ENCODE peak calls at places on chromosome 3, in four cellular contexts. A, V, Z and G are unnamed samples.

GRCh38 chr3:43872301-43872700 is 181.6 kb downstream of the ABHD5 start:
- DNase-seq in Z (no peak), V (no peak), A (no peak), G (no peak)

GRCh38 chr3:182105875-182106274 is 394.1 kb downstream of the SOX2 start:
- DNase-seq in A (no peak), Z (no peak), V (no peak), G (no peak)

GRCh38 chr3:135368316-135368715 is 573.3 kb downstream of the EPHB1 start:
- DNase-seq in A (no peak), V (no peak), Z (no peak), G (no peak)

GRCh38 chr3:150635076-150635475 is 32.0 kb downstream of the SELENOT start:
- DNase-seq in Z (no peak), A (no peak), V (no peak), G (no peak)

GRCh38 chr3:185337231-185337816 is 25.6 kb upstream of the MAP3K13 start:
- DNase-seq in Z (no peak), A (no peak), V (no peak), G (no peak)

GRCh38 chr3:141050913-141051632 is at the start of gene SPSB4:
- DNase-seq in Z (no peak), V (peak; percentile 81), A (peak; percentile 79), G (no peak)

GRCh38 chr3:141796436-141797166 is 33.4 kb downstream of the GRK7 start:
- DNase-seq in V (no peak), A (no peak), Z (no peak), G (no peak)

GRCh38 chr3:160665784-160666526 is 11.0 kb upstream of the ARL14 start:
- DNase-seq in V (no peak), A (no peak), Z (no peak), G (no peak)

GRCh38 chr3:108329508-108329907 is 33.2 kb downstream of the HHLA2 start:
- DNase-seq in A (no peak), V (no peak), Z (no peak), G (no peak)

GRCh38 chr3:141184430-141184829 is 47.2 kb upstream of the PXYLP1 start:
- DNase-seq in A (no peak), Z (no peak), V (no peak), G (no peak)

GRCh38 chr3:48553886-48554845 is 2.4 kb downstream of the PFKFB4 start:
- DNase-seq in A (peak; percentile 11), V (no peak), Z (no peak), G (no peak)
- H3K27ac ChIP-seq in A (no peak overlapping the region), V (no peak overlapping the region), Z (no peak overlapping the region), G (no peak overlapping the region)

GRCh38 chr3:123373535-123373987 is 75.3 kb downstream of the ADCY5 start:
- DNase-seq in Z (no peak), A (no peak), V (no peak), G (no peak)
- H3K27ac ChIP-seq in Z (no peak overlapping the region), A (no peak overlapping the region), V (no peak overlapping the region), G (no peak overlapping the region)

GRCh38 chr3:38253704-38254103 is 11.9 kb upstream of the SLC22A13 start:
- DNase-seq in A (no peak), Z (no peak), V (no peak), G (no peak)
- H3K27ac ChIP-seq in A (no peak overlapping the region), Z (no peak overlapping the region), V (no peak overlapping the region), G (no peak overlapping the region)

GRCh38 chr3:31047673-31048072 is 153.2 kb upstream of the GADL1 start:
- DNase-seq in A (no peak), V (no peak), Z (no peak), G (no peak)
- H3K27ac ChIP-seq in A (no peak overlapping the region), V (no peak overlapping the region), Z (no peak overlapping the region), G (no peak overlapping the region)

GRCh38 chr3:52089691-52090090 is 33.3 kb upstream of the DUSP7 start:
- DNase-seq in A (peak; percentile 9), Z (no peak), V (no peak), G (no peak)
- H3K27ac ChIP-seq in A (peak overlapping the region; percentile 87), Z (no peak overlapping the region), V (peak overlapping the region; percentile 59), G (no peak overlapping the region)

GRCh38 chr3:20873235-20873634 is 687.2 kb upstream of the SGO1 start:
- DNase-seq in V (no peak), Z (no peak), A (no peak), G (no peak)
- H3K27ac ChIP-seq in V (no peak overlapping the region), Z (no peak overlapping the region), A (no peak overlapping the region), G (no peak overlapping the region)

GRCh38 chr3:29331830-29332637 is 51.2 kb downstream of the RBMS3 start:
- DNase-seq in Z (no peak), V (no peak), A (no peak), G (no peak)
- H3K27ac ChIP-seq in Z (no peak overlapping the region), V (peak overlapping the region; percentile 79), A (no peak overlapping the region), G (no peak overlapping the region)

DNA sequence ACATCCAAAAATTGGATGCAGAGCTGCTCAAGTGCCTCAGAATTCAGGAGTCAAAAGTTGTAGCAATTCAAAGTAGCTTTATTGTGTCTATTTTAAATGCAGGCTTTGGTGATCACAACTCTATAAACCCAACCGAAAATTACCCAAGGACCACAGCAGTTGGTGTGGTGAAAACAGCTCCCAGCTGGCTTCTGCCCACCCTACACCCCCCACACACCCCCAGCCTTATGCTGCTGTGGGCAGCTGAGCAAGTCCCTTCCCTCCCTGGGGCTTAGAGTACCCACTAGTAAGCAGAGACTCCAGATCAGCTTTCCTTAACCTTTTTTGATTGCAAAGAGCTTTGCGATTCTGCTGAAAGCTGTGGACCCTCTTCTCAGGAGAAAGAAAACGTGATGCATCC is 5.7 kb upstream of the HES1 start:
- DNase-seq in Z (no peak), V (no peak), A (no peak), G (no peak)
- H3K27ac ChIP-seq in Z (no peak overlapping the region), V (no peak overlapping the region), A (no peak overlapping the region), G (no peak overlapping the region)